ENCODE peak calls at places on chromosomes 6 and 20, in four cellular contexts. T is psoas muscle, R is Peyer's patch, G is HCT116. I is an unnamed sample.

GRCh38 chr6:73610444-73611275 is 43.1 kb downstream of the SLC17A5 start:
- DNase-seq in T (no peak), R (no peak), G (peak; percentile 18), I (no peak)

GRCh38 chr6:37438912-37439311 is 5.9 kb downstream of the CMTR1 start:
- DNase-seq in T (no peak), R (no peak), G (no peak), I (no peak)

GRCh38 chr20:17912916-17913315 is 55.7 kb downstream of the SNX5 start:
- DNase-seq in T (no peak), R (no peak), G (no peak), I (no peak)

GRCh38 chr6:148999921-149000589 is 253.2 kb downstream of the UST start:
- DNase-seq in T (peak; percentile 74), R (no peak), G (no peak), I (no peak)

GRCh38 chr6:43916924-43917877 is 147.2 kb downstream of the VEGFA start:
- DNase-seq in T (peak; percentile 88), R (peak; percentile 91), G (no peak), I (no peak)

GRCh38 chr6:139990287-139990686 is 615.8 kb upstream of the CITED2 start:
- DNase-seq in T (no peak), R (no peak), G (no peak), I (no peak)

GRCh38 chr6:132067286-132067685 is 116.1 kb upstream of the CCN2 start:
- DNase-seq in T (no peak), R (no peak), G (no peak), I (no peak)

GRCh38 chr20:62740286-62741141 is 31.9 kb downstream of the NTSR1 start:
- DNase-seq in T (peak; percentile 67), R (peak; percentile 87), G (peak; percentile 97), I (peak; percentile 77)

GRCh38 chr6:161374971-161375873 is 101.4 kb upstream of the AGPAT4 start:
- DNase-seq in T (peak; percentile 81), R (peak; percentile 82), G (no peak), I (no peak)

GRCh38 chr6:140076078-140076477 is 701.6 kb upstream of the CITED2 start:
- DNase-seq in T (no peak), R (no peak), G (no peak), I (no peak)

GRCh38 chr20:21090738-21091120 is 15.4 kb downstream of the LINC00237 start:
- DNase-seq in T (no peak), R (no peak), G (no peak), I (no peak)

GRCh38 chr6:132741281-132741680 is 16.4 kb downstream of the VNN2 start:
- DNase-seq in T (no peak), R (no peak), G (no peak), I (no peak)

GRCh38 chr20:3785240-3786125 is 1.1 kb downstream of the CENPB start:
- DNase-seq in T (peak; percentile 64), R (no peak), G (no peak), I (no peak)

GRCh38 chr6:141307309-141307998 is 825.3 kb upstream of the GJE1 start:
- DNase-seq in T (no peak), R (no peak), G (no peak), I (no peak)

GRCh38 chr20:53903652-53903987 is 166.8 kb downstream of the BCAS1 start:
- DNase-seq in T (no peak), R (no peak), G (no peak), I (no peak)

GRCh38 chr20:53900380-53900999 is 169.9 kb downstream of the BCAS1 start:
- DNase-seq in T (no peak), R (peak; percentile 0), G (no peak), I (no peak)

GRCh38 chr20:53901064-53901463 is 169.3 kb downstream of the BCAS1 start:
- DNase-seq in T (no peak), R (peak; percentile 67), G (no peak), I (no peak)

GRCh38 chr20:53902968-53903651 is 167.3 kb downstream of the BCAS1 start:
- DNase-seq in T (no peak), R (peak; percentile 35), G (no peak), I (no peak)

DNA sequence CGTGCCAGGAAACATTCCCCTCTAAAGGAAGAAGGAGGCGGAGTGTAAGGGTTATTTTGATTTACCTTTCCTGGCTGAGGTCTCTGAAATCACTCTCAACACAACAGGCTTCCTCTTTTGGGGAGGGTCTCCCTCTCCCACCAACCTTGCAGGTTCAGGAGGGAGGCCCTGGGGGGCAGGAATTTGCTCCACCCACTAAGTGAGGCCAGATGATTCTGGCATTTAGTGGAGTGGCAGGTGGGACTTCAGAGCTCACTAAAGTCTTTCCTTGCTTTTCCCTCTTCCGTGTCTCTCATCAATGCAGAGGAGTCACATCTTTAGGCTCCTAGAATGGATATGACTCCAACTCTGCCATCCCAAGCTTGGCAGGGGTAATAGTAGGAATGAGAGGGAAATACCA is 168.7 kb downstream of the BCAS1 start:
- DNase-seq in T (no peak), R (peak; percentile 13), G (no peak), I (no peak)
- H3K27ac ChIP-seq in T (peak overlapping the region; percentile 60), R (no peak overlapping the region), G (no peak overlapping the region), I (peak overlapping the region; percentile 92)

GRCh38 chr20:39376788-39377187 is 414.6 kb downstream of the DHX35 start:
- DNase-seq in T (no peak), R (no peak), G (no peak), I (no peak)
- H3K27ac ChIP-seq in T (no peak overlapping the region), R (no peak overlapping the region), G (no peak overlapping the region), I (no peak overlapping the region)

DNA sequence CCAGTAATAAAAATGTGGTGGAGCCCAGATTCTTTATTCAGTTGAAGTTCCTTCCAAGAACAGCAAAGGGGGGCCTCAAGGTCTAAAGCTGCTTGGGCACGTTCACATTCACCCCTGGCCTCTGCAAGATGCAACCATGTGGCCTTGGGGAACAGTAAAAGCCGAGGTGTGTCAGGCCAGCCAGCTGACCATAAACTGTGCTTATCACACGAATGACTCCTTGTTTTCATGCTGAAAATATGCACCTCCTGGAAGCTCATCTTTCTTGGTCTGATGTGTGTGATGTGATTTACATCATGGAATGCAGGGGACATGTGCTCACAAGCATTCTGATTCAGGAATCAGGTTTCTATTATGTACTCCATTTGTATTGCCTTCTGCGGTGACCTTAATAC is 211.6 kb upstream of the MARCKS start:
- DNase-seq in T (no peak), R (peak; percentile 66), G (no peak), I (peak; percentile 99)
- H3K27ac ChIP-seq in T (peak overlapping the region; percentile 68), R (peak overlapping the region; percentile 52), G (no peak overlapping the region), I (peak overlapping the region; percentile 95)

GRCh38 chr6:118660218-118660569 is 8.8 kb upstream of the CEP85L start:
- DNase-seq in T (no peak), R (no peak), G (no peak), I (no peak)
- H3K27ac ChIP-seq in T (peak overlapping the region; percentile 59), R (no peak overlapping the region), G (no peak overlapping the region), I (no peak overlapping the region)

DNA sequence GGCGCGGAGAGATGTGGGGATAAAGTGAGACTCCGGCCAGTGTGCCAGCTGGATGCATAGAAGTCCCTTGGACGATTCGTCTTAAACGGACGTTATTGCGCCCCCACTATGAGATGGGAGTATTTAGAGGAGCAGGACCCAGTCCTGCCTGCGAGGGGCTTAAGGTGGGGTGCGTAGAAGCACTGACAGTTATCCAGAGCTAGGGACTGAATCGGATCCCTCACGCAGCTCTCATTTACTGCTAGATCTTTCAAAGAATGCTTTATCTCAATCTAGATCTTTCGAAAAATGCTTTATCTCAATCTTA is 648 bp downstream of the NT5E start:
- DNase-seq in T (no peak), R (no peak), G (no peak), I (no peak)
- H3K27ac ChIP-seq in T (peak overlapping the region; percentile 60), R (peak overlapping the region; percentile 85), G (peak overlapping the region; percentile 70), I (peak overlapping the region; percentile 98)

GRCh38 chr6:166463363-166464067 is 80.8 kb upstream of the MPC1 start:
- DNase-seq in T (no peak), R (no peak), G (no peak), I (no peak)

GRCh38 chr6:166459906-166460305 is 77.2 kb upstream of the MPC1 start:
- DNase-seq in T (no peak), R (no peak), G (no peak), I (no peak)

GRCh38 chr6:166462461-166463135 is 79.9 kb upstream of the MPC1 start:
- DNase-seq in T (no peak), R (no peak), G (no peak), I (no peak)

GRCh38 chr6:166460473-166461437 is 78.0 kb upstream of the MPC1 start:
- DNase-seq in T (no peak), R (no peak), G (no peak), I (no peak)

DNA sequence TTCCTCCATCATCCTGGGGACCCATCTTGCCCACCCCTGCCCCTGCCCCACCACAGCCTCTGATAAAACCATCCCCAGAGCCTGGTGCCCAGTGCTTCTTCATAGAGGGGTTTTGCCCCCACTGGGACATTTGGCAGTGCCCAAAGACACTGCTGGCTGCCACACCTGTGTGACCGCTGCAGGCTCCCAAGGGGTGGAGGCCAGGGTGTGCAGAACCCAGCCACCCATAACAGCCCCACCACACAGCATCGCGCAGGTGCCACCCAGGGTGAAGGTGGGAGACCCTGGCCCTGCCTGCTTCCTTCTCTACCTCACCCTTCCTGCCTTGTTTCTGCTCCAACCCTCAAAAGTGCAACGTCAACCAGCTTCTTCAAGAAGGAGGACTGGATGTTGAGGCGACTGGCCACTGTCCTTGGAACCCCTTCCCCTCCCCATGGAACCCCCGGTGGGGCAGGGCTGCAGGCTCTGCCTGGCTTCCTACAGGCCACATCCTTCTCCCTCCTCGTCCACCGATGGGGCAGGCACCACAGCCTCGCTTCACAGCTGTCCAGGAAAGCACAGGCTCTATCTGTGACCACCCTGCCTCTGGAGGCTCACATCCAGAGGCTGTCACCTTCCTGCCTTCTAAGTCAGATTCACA is 79.2 kb upstream of the MPC1 start:
- DNase-seq in T (no peak), R (no peak), G (no peak), I (no peak)
- H3K27ac ChIP-seq in T (no peak overlapping the region), R (no peak overlapping the region), G (no peak overlapping the region), I (no peak overlapping the region)

DNA sequence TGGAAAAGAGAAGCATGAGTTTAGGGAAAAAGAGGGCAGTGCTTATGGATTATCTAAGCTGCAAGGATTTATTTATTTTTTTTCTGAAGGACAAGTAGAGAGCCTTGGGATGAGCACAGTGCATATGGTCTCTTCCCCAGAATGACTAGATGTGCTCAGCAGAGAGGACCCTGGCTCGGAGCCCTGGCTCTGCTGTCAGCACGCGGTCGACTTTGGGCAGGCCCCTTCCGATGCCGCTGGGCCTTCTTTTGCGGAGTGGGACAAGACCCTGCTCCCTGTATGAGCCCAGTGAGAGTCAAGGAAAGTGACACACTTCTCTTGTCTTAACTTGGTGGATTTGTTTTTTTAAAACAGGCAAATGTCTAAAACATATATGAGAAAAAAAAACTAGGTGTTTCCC is 51.4 kb downstream of the LRRC1 start:
- DNase-seq in T (no peak), R (no peak), G (no peak), I (no peak)
- H3K27ac ChIP-seq in T (no peak overlapping the region), R (no peak overlapping the region), G (no peak overlapping the region), I (no peak overlapping the region)

GRCh38 chr20:5886788-5887187 is 63.5 kb downstream of the TRMT6 start:
- DNase-seq in T (peak; percentile 70), R (no peak), G (no peak), I (no peak)
- H3K27ac ChIP-seq in T (peak overlapping the region; percentile 92), R (no peak overlapping the region), G (no peak overlapping the region), I (no peak overlapping the region)